ENCODE peak calls at places on chromosome 18, in eight cellular contexts. Z is IMR-90, J is sigmoid colon, H is SK-N-SH, X is lower lobe of right lung, O is astrocyte, U is PC-3, G is suprapubic skin. V is an unnamed sample.

GRCh38 chr18:4453712-4454547 is 1.2 kb downstream of the DLGAP1 start:
- DNase-seq in G (no peak), H (peak; percentile 8), Z (no peak), X (peak; percentile 37), U (no peak), O (no peak), J (no peak), V (no peak)

GRCh38 chr18:79938196-79938595 is 13.3 kb downstream of the SLC66A2 start:
- DNase-seq in U (no peak), H (no peak), X (peak; percentile 37), G (peak; percentile 20), Z (no peak), J (peak; percentile 14), O (no peak), V (no peak)

GRCh38 chr18:25111382-25112070 is 240.4 kb downstream of the ZNF521 start:
- DNase-seq in H (no peak), G (no peak), J (no peak), U (no peak), Z (no peak), O (no peak), X (no peak), V (no peak)

GRCh38 chr18:59056706-59057492 is 82.8 kb upstream of the SEC11C start:
- DNase-seq in O (peak; percentile 42), U (peak; percentile 77), J (peak; percentile 72), X (no peak), G (peak; percentile 76), Z (peak; percentile 68), H (peak; percentile 54), V (peak; percentile 51)

GRCh38 chr18:63119647-63120046 is 199.9 kb downstream of the BCL2 start:
- DNase-seq in H (peak; percentile 59), Z (peak; percentile 8), G (no peak), U (peak; percentile 39), X (no peak), O (peak; percentile 2), J (no peak), V (peak; percentile 13)

GRCh38 chr18:69686861-69687260 is 260.8 kb downstream of the CD226 start:
- DNase-seq in X (no peak), U (no peak), O (no peak), H (no peak), G (no peak), J (no peak), Z (peak; percentile 50), V (no peak)

GRCh38 chr18:7535436-7536190 is 31.5 kb upstream of the PTPRM start:
- DNase-seq in Z (peak; percentile 1), O (no peak), H (no peak), G (no peak), J (no peak), U (peak; percentile 49), X (no peak), V (no peak)

GRCh38 chr18:48036641-48037421 is 106.4 kb upstream of the SMAD2 start:
- DNase-seq in X (no peak), J (peak; percentile 40), G (no peak), O (no peak), Z (no peak), H (peak; percentile 65), U (no peak), V (no peak)

GRCh38 chr18:2244641-2245040 is 326.7 kb downstream of the METTL4 start:
- DNase-seq in G (no peak), H (no peak), X (no peak), Z (no peak), O (no peak), U (no peak), J (no peak), V (no peak)

GRCh38 chr18:69400253-69400975 is at the start of gene DOK6:
- DNase-seq in Z (peak; percentile 69), O (peak; percentile 81), U (no peak), X (peak; percentile 50), H (peak; percentile 94), G (no peak), J (peak; percentile 64), V (peak; percentile 80)

GRCh38 chr18:9905401-9905922 is 8.4 kb upstream of the VAPA start:
- DNase-seq in U (peak; percentile 20), G (no peak), Z (no peak), J (no peak), H (peak; percentile 31), X (no peak), O (no peak), V (no peak)

GRCh38 chr18:78849458-78849857 is 130.2 kb upstream of the SALL3 start:
- DNase-seq in X (no peak), G (no peak), H (no peak), U (no peak), Z (no peak), O (no peak), J (no peak), V (no peak)

GRCh38 chr18:53380063-53380639 is 844.3 kb downstream of the MBD2 start:
- DNase-seq in Z (peak; percentile 31), G (no peak), O (peak; percentile 10), H (peak; percentile 31), J (no peak), X (no peak), U (peak; percentile 50), V (no peak)

GRCh38 chr18:10546557-10547300 is 20.9 kb downstream of the NAPG start:
- DNase-seq in J (no peak), X (no peak), O (no peak), Z (no peak), U (no peak), H (no peak), G (no peak), V (no peak)

GRCh38 chr18:39389800-39390379 is 1824.3 kb upstream of the CELF4 start:
- DNase-seq in O (no peak), X (no peak), J (no peak), U (no peak), G (no peak), H (no peak), Z (no peak), V (peak; percentile 5)

GRCh38 chr18:36798738-36799473 is 29.9 kb downstream of the TPGS2 start:
- DNase-seq in H (no peak), J (no peak), U (no peak), G (no peak), O (peak; percentile 35), Z (peak; percentile 51), X (no peak), V (no peak)
- H3K36me3 ChIP-seq in H (peaks cover 85% of the 10 kb centered on the region), J (no peaks in the 10 kb centered on the region), U (no peaks in the 10 kb centered on the region), G (peaks cover 85% of the 10 kb centered on the region), O (peaks cover 49% of the 10 kb centered on the region), Z (peaks cover 35% of the 10 kb centered on the region), X (peaks cover 96% of the 10 kb centered on the region), V (peaks cover 2% of the 10 kb centered on the region)

DNA sequence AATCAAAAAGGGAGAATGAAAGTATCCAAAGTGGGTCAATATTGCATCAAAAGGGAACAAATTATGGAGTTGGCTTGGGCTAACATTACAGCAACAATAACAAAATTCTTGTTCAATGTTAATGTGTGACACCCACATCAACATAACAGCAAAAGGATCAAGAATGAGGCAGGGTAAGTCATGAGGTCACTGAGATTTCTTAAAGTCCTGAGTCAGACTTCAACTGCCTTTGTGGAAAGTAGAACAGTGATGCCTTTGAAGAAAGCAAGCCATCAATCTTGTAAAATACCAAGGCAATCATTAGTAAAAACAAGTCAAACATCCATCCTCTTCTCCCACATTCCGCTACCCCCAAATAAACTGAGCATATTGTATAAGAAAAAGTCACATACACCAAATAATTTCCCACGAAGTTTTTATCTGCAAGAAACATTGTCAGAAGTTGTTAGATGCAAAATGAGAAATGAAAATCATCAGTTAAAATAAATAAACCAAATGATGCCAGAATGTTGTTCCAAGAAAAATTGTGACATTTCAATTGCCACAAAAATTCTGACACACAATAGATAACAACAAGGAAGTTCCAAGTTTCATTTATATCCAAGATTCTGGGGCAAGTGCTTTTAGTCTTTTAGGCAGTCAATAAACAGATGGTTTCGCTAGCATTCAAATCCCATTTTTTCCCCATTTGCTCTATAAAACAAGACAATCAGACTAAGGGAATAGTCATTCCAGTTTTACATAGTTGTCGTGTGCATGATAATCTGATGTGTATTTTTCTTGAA is 216.1 kb upstream of the SETBP1 start:
- DNase-seq in U (no peak), X (no peak), O (peak; percentile 78), J (no peak), G (no peak), H (no peak), Z (no peak), V (no peak)
- H3K9me3 ChIP-seq in U (no peaks in the 10 kb centered on the region), X (no peaks in the 10 kb centered on the region), O (no peaks in the 10 kb centered on the region), J (no peaks in the 10 kb centered on the region), G (no peaks in the 10 kb centered on the region), H (no peaks in the 10 kb centered on the region), Z (no peaks in the 10 kb centered on the region), V (no peaks in the 10 kb centered on the region)

GRCh38 chr18:3453540-3454364 is 3.8 kb downstream of the TGIF1 start:
- DNase-seq in O (peak; percentile 99), H (no peak), U (peak; percentile 84), G (peak; percentile 87), X (peak; percentile 51), J (peak; percentile 90), Z (peak; percentile 98), V (peak; percentile 75)
- H3K4me3 ChIP-seq in O (peak overlapping the region; percentile 78), H (peak overlapping the region; percentile 93), U (peak overlapping the region; percentile 96), G (peak overlapping the region; percentile 90), X (peak overlapping the region; percentile 81), J (peak overlapping the region; percentile 74), Z (peak overlapping the region; percentile 85), V (peak overlapping the region; percentile 71)

GRCh38 chr18:23573020-23573419 is 13.3 kb downstream of the NPC1 start:
- DNase-seq in X (no peak), G (no peak), U (no peak), J (no peak), Z (no peak), O (no peak), H (no peak), V (no peak)

GRCh38 chr18:23572570-23572969 is 13.7 kb downstream of the NPC1 start:
- DNase-seq in O (no peak), G (no peak), U (no peak), H (no peak), Z (no peak), X (no peak), J (no peak), V (no peak)

GRCh38 chr18:23570912-23571504 is 15.3 kb downstream of the NPC1 start:
- DNase-seq in O (no peak), J (no peak), U (no peak), X (no peak), Z (no peak), H (no peak), G (no peak), V (no peak)

GRCh38 chr18:23573948-23574431 is 12.3 kb downstream of the NPC1 start:
- DNase-seq in X (peak; percentile 60), U (peak; percentile 81), Z (peak; percentile 72), G (no peak), O (peak; percentile 82), J (no peak), H (no peak), V (peak; percentile 28)

GRCh38 chr18:23572012-23572411 is 14.3 kb downstream of the NPC1 start:
- DNase-seq in X (no peak), O (no peak), J (no peak), G (no peak), U (no peak), H (no peak), Z (no peak), V (no peak)
- H3K36me3 ChIP-seq in X (peaks cover 78% of the 10 kb centered on the region), O (peaks cover 35% of the 10 kb centered on the region), J (no peaks in the 10 kb centered on the region), G (peaks cover 62% of the 10 kb centered on the region), U (peaks cover 57% of the 10 kb centered on the region), H (peaks cover 20% of the 10 kb centered on the region), Z (peaks cover 27% of the 10 kb centered on the region), V (peaks cover 42% of the 10 kb centered on the region)

GRCh38 chr18:44298566-44298965 is 382.1 kb upstream of the SETBP1 start:
- DNase-seq in O (no peak), U (no peak), J (no peak), X (no peak), H (no peak), Z (no peak), G (no peak), V (no peak)
- H3K9me3 ChIP-seq in O (no peaks in the 10 kb centered on the region), U (no peaks in the 10 kb centered on the region), J (peaks cover 5% of the 10 kb centered on the region), X (no peaks in the 10 kb centered on the region), H (no peaks in the 10 kb centered on the region), Z (no peaks in the 10 kb centered on the region), G (peaks cover 3% of the 10 kb centered on the region), V (no peaks in the 10 kb centered on the region)

V was measured in MG63.